ENCODE peak calls at places on chromosomes 6 and 20, in seven cellular contexts. F, K, V, C, L, N and O are unnamed samples.

GRCh38 chr6:141677598-141678211 is 455.0 kb upstream of the GJE1 start:
- DNase-seq in F (no peak), K (no peak), V (peak; percentile 73), C (no peak), L (no peak), N (no peak), O (no peak)

GRCh38 chr6:161954077-161954476 is 680.2 kb upstream of the AGPAT4 start:
- DNase-seq in F (no peak), K (no peak), V (no peak), C (no peak), L (no peak), N (no peak), O (peak; percentile 33)

GRCh38 chr6:169893624-169894023 is 142.2 kb downstream of the ERMARD start:
- DNase-seq in F (no peak), K (no peak), V (no peak), C (no peak), L (no peak), N (no peak), O (no peak)

GRCh38 chr6:131062245-131063027 is 609 bp downstream of the EPB41L2 start:
- DNase-seq in F (peak; percentile 72), K (peak; percentile 5), V (peak; percentile 45), C (peak; percentile 74), L (no peak), N (peak; percentile 43), O (peak; percentile 13)

GRCh38 chr6:168363811-168364792 is 44.5 kb upstream of the DACT2 start:
- DNase-seq in F (peak; percentile 25), K (no peak), V (no peak), C (peak; percentile 78), L (no peak), N (no peak), O (no peak)

GRCh38 chr6:170087946-170088348 is 202.9 kb downstream of the DLL1 start:
- DNase-seq in F (peak; percentile 67), K (peak; percentile 2), V (no peak), C (no peak), L (no peak), N (no peak), O (no peak)

GRCh38 chr20:2817341-2817726 is 1.2 kb downstream of the TMEM239 start:
- DNase-seq in F (no peak), K (no peak), V (no peak), C (peak; percentile 8), L (no peak), N (no peak), O (no peak)

GRCh38 chr6:111972714-111973678 is 80.9 kb upstream of the CCN6 start:
- DNase-seq in F (no peak), K (no peak), V (peak; percentile 17), C (peak; percentile 68), L (peak; percentile 81), N (no peak), O (no peak)

GRCh38 chr6:99282479-99283062 is 66.9 kb downstream of the FAXC start:
- DNase-seq in F (no peak), K (no peak), V (peak; percentile 49), C (no peak), L (no peak), N (no peak), O (no peak)

GRCh38 chr6:32081168-32081624 is 27.9 kb downstream of the TNXB start:
- DNase-seq in F (no peak), K (no peak), V (no peak), C (no peak), L (peak; percentile 51), N (peak; percentile 30), O (no peak)

GRCh38 chr6:149545754-149546471 is at the start of gene PPIL4:
- DNase-seq in F (peak; percentile 99), K (peak; percentile 95), V (peak; percentile 96), C (peak; percentile 97), L (peak; percentile 74), N (peak; percentile 96), O (peak; percentile 97)

GRCh38 chr20:61331542-61331941 is 79.5 kb downstream of the CDH4 start:
- DNase-seq in F (no peak), K (no peak), V (no peak), C (peak; percentile 69), L (no peak), N (no peak), O (peak; percentile 23)

GRCh38 chr6:74631558-74631957 is 574.3 kb downstream of the COL12A1 start:
- DNase-seq in F (no peak), K (no peak), V (no peak), C (no peak), L (peak; percentile 46), N (no peak), O (no peak)

GRCh38 chr6:163867518-163868292 is 453.2 kb downstream of the QKI start:
- DNase-seq in F (no peak), K (no peak), V (peak; percentile 55), C (peak; percentile 78), L (no peak), N (no peak), O (no peak)

GRCh38 chr6:136092897-136093296 is 157.2 kb downstream of the MTFR2 start:
- DNase-seq in F (no peak), K (no peak), V (no peak), C (no peak), L (no peak), N (no peak), O (no peak)

GRCh38 chr6:70210462-70210861 is 92.4 kb downstream of the COL9A1 start:
- DNase-seq in F (no peak), K (no peak), V (peak; percentile 22), C (no peak), L (no peak), N (no peak), O (no peak)

GRCh38 chr6:11263185-11263817 is 30.8 kb upstream of the NEDD9 start:
- DNase-seq in F (peak; percentile 72), K (peak; percentile 23), V (no peak), C (peak; percentile 73), L (no peak), N (peak; percentile 68), O (no peak)

GRCh38 chr6:143163621-143164020 is 102.9 kb downstream of the AIG1 start:
- DNase-seq in F (no peak), K (no peak), V (no peak), C (no peak), L (no peak), N (no peak), O (no peak)

GRCh38 chr6:169653691-169654090 is 48.1 kb downstream of the WDR27 start:
- DNase-seq in F (no peak), K (no peak), V (no peak), C (no peak), L (no peak), N (no peak), O (no peak)

GRCh38 chr6:91144161-91144560 is 557.3 kb upstream of the MAP3K7 start:
- DNase-seq in F (no peak), K (no peak), V (no peak), C (no peak), L (no peak), N (no peak), O (no peak)

GRCh38 chr6:129774697-129775447 is 64.9 kb upstream of the ARHGAP18 start:
- DNase-seq in F (peak; percentile 70), K (peak; percentile 31), V (peak; percentile 93), C (peak; percentile 95), L (no peak), N (peak; percentile 74), O (peak; percentile 85)

GRCh38 chr6:1851681-1852456 is 242.2 kb downstream of the FOXC1 start:
- DNase-seq in F (no peak), K (peak; percentile 77), V (no peak), C (no peak), L (no peak), N (no peak), O (no peak)

GRCh38 chr6:130337534-130337933 is 28.3 kb upstream of the TMEM200A start:
- DNase-seq in F (no peak), K (no peak), V (no peak), C (no peak), L (no peak), N (no peak), O (no peak)

GRCh38 chr6:30814137-30815084 is 69.9 kb upstream of the DDR1 start:
- DNase-seq in F (no peak), K (no peak), V (no peak), C (peak; percentile 71), L (no peak), N (no peak), O (no peak)

GRCh38 chr6:44489912-44490604 is 102.6 kb downstream of the CDC5L start:
- DNase-seq in F (no peak), K (no peak), V (no peak), C (no peak), L (peak; percentile 96), N (peak; percentile 31), O (no peak)

GRCh38 chr6:130111031-130111430 is 92.7 kb downstream of the L3MBTL3 start:
- DNase-seq in F (no peak), K (no peak), V (no peak), C (no peak), L (no peak), N (no peak), O (no peak)

GRCh38 chr6:18585032-18585573 is 198.0 kb downstream of the RNF144B start:
- DNase-seq in F (no peak), K (no peak), V (no peak), C (no peak), L (peak; percentile 1), N (peak; percentile 6), O (peak; percentile 49)

DNA sequence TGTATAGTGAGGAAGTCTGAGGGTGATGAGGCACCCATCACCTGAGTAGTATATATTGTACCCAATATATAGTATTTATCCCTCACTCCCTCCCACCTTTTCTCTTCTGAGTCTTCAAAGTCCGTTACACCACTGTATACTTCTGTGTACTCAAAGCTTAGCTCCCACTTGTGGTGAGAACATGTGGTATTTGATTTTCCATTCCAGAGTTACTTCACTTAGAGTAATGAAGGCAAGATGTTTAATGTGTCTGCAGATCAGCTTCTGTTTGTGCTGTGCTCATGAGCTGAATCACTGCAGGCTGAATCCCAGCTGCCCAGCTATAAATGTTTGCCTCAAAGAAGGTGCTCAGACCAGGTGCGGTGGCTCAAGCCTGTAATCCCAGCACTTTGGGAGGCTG is 139.3 kb upstream of the FOXA2 start:
- DNase-seq in F (no peak), K (no peak), V (no peak), C (no peak), L (no peak), N (no peak), O (no peak)
- H3K4me3 ChIP-seq in F (no peak overlapping the region), K (no peak overlapping the region), V (no peak overlapping the region), C (no peak overlapping the region), L (no peak overlapping the region), N (no peak overlapping the region), O (no peak overlapping the region)

DNA sequence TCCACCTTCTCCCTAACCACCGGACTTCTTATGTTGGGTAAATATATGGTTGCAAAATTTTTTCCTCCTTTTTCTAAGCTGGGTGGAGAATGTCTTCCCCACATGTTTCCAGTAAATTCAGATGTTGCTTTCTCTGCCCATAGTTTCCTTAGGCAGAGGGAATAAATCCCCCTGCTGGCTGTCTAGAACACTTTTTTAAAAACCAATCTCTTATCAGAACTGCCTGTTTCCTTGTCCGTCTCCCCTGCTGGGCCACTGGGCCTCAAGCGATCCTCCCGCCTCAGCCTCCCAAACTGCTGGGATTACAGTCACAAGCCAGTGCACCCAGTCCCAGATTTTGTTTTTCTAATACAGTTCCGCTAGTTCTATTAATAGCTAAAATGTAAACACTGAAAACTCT is 9.9 kb upstream of the WFDC2 start:
- DNase-seq in F (no peak), K (no peak), V (no peak), C (no peak), L (no peak), N (no peak), O (no peak)
- H3K27me3 ChIP-seq in F (no peaks in the 10 kb centered on the region), K (no peaks in the 10 kb centered on the region), V (no peaks in the 10 kb centered on the region), C (peaks cover 37% of the 10 kb centered on the region), L (peaks cover 11% of the 10 kb centered on the region), N (no peaks in the 10 kb centered on the region), O (peaks cover 47% of the 10 kb centered on the region)

GRCh38 chr20:62355527-62356142 is 11.5 kb downstream of the LAMA5 start:
- DNase-seq in F (no peak), K (no peak), V (no peak), C (peak; percentile 70), L (no peak), N (peak; percentile 70), O (peak; percentile 8)
- H3K4me3 ChIP-seq in F (peak overlapping the region; percentile 14), K (no peak overlapping the region), V (no peak overlapping the region), C (no peak overlapping the region), L (no peak overlapping the region), N (no peak overlapping the region), O (no peak overlapping the region)

GRCh38 chr6:96907498-96907897 is 9.8 kb upstream of the NDUFAF4 start:
- DNase-seq in F (no peak), K (no peak), V (no peak), C (no peak), L (no peak), N (no peak), O (no peak)
- H3K27me3 ChIP-seq in F (no peaks in the 10 kb centered on the region), K (no peaks in the 10 kb centered on the region), V (no peaks in the 10 kb centered on the region), C (no peaks in the 10 kb centered on the region), L (peaks cover 4% of the 10 kb centered on the region), N (no peaks in the 10 kb centered on the region), O (peaks cover 36% of the 10 kb centered on the region)